ENCODE peak calls at places on chromosomes 1 and 21, in five cellular contexts. J is neuronal stem cell, C is H1, A is mesenchymal stem cell, N is trophoblast cell. Q is an unnamed sample.

GRCh38 chr1:3070654-3071506 is 1.9 kb downstream of the PRDM16 start:
- DNase-seq in J (no peak), C (no peak), A (no peak), N (no peak), Q (peak; percentile 51)

GRCh38 chr1:234743866-234744581 is 134.0 kb upstream of the IRF2BP2 start:
- DNase-seq in J (peak; percentile 86), C (no peak), A (no peak), N (no peak), Q (no peak)

GRCh38 chr1:234608720-234609527 is 1.1 kb downstream of the IRF2BP2 start:
- DNase-seq in J (peak; percentile 43), C (no peak), A (peak; percentile 63), N (peak; percentile 65), Q (no peak)

GRCh38 chr1:924619-925323 is 1.0 kb downstream of the SAMD11 start:
- DNase-seq in J (no peak), C (no peak), A (peak; percentile 48), N (no peak), Q (peak; percentile 62)

GRCh38 chr1:84020151-84020550 is 21.2 kb upstream of the TTLL7 start:
- DNase-seq in J (no peak), C (no peak), A (no peak), N (no peak), Q (no peak)

GRCh38 chr1:39489567-39490239 is 1.7 kb upstream of the BMP8A start:
- DNase-seq in J (no peak), C (no peak), A (no peak), N (no peak), Q (no peak)

GRCh38 chr1:109632671-109633346 is 13.2 kb downstream of the AMPD2 start:
- DNase-seq in J (peak; percentile 54), C (no peak), A (no peak), N (no peak), Q (peak; percentile 26)

GRCh38 chr21:21232320-21232719 is 234.1 kb downstream of the NCAM2 start:
- DNase-seq in J (peak; percentile 32), C (no peak), A (peak; percentile 45), N (no peak), Q (no peak)

GRCh38 chr1:214466759-214467585 is 84.4 kb downstream of the PTPN14 start:
- DNase-seq in J (no peak), C (no peak), A (no peak), N (peak; percentile 53), Q (no peak)

GRCh38 chr1:111619635-111620411 is at the start of gene RAP1A:
- DNase-seq in J (peak; percentile 91), C (peak; percentile 77), A (peak; percentile 91), N (peak; percentile 87), Q (peak; percentile 96)

GRCh38 chr1:4653328-4653660 is 1.1 kb upstream of the AJAP1 start:
- DNase-seq in J (no peak), C (no peak), A (no peak), N (no peak), Q (peak; percentile 66)

GRCh38 chr1:56715161-56715560 is 70.0 kb downstream of the PRKAA2 start:
- DNase-seq in J (no peak), C (no peak), A (peak; percentile 7), N (no peak), Q (no peak)

GRCh38 chr1:94606471-94606870 is 64.9 kb upstream of the F3 start:
- DNase-seq in J (no peak), C (no peak), A (no peak), N (no peak), Q (no peak)

GRCh38 chr1:52558941-52559340 is 6.0 kb upstream of the TUT4 start:
- DNase-seq in J (no peak), C (no peak), A (no peak), N (no peak), Q (no peak)

GRCh38 chr21:31184462-31184861 is 146.2 kb upstream of the KRTAP19-8 start:
- DNase-seq in J (no peak), C (no peak), A (no peak), N (no peak), Q (no peak)

GRCh38 chr1:230691615-230692014 is 22.3 kb downstream of the AGT start:
- DNase-seq in J (no peak), C (no peak), A (no peak), N (no peak), Q (no peak)

GRCh38 chr1:229689273-229689672 is 63.2 kb downstream of the URB2 start:
- DNase-seq in J (no peak), C (no peak), A (no peak), N (no peak), Q (no peak)

GRCh38 chr21:45327458-45328197 is 39.9 kb upstream of the POFUT2 start:
- DNase-seq in J (no peak), C (no peak), A (no peak), N (no peak), Q (no peak)
- H2BK12ac ChIP-seq in J (peak overlapping the region; percentile 91), C (no peak overlapping the region), A (no peak overlapping the region), N (peak overlapping the region; percentile 40), Q (no peak overlapping the region)

DNA sequence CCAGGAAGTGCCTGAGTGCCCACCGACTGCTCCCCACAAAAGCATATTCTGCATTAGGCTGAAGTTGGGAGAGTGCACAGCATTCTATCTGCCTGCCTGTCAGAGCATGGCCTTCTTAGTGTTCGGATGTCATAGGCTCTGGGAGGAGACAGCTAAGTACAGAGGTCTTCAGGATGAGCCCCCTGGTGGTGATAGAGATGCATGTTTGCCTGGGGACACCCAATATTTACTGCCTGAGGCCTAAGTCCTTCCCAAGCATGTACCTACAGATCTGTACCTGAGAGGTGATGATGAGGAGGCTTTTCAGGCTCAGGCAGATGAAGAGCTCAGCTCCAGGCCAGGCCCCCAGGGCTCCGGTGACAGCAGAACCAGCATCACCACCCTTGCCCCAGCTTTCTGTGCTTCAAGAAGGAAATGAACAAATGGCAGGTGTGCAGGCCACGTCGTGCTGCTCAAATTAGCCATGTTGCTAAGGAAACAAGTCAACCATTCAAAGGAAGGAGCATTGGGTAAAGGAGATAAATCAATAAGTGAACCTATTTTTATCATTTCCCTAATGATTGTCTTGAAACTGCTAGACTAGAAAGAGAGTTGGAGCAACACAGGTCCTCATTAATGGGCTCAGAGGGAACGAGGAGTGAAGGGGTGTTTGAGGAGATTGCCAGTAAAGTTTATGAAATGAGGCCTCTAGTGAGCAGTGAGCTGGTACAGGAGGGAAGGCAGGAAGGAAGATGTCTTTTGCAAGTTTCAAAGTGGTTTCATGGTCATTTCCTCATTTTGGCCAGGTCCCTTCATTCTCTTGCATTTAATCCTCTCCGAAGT is 21.2 kb downstream of the CACNA1E start:
- DNase-seq in J (no peak), C (peak; percentile 21), A (no peak), N (no peak), Q (peak; percentile 73)
- H2BK12ac ChIP-seq in J (no peak overlapping the region), C (no peak overlapping the region), A (no peak overlapping the region), N (no peak overlapping the region), Q (no peak overlapping the region)

GRCh38 chr21:34802180-34802899 is 133.5 kb downstream of the CLIC6 start:
- DNase-seq in J (no peak), C (no peak), A (no peak), N (peak; percentile 56), Q (no peak)
- H2BK12ac ChIP-seq in J (no peak overlapping the region), C (no peak overlapping the region), A (no peak overlapping the region), N (no peak overlapping the region), Q (no peak overlapping the region)

GRCh38 chr1:76090284-76091180 is 16.0 kb downstream of the ST6GALNAC3 start:
- DNase-seq in J (no peak), C (no peak), A (no peak), N (no peak), Q (no peak)
- H2BK12ac ChIP-seq in J (no peak overlapping the region), C (no peak overlapping the region), A (no peak overlapping the region), N (no peak overlapping the region), Q (no peak overlapping the region)

GRCh38 chr1:246690100-246690499 is 34.1 kb upstream of the SCCPDH start:
- DNase-seq in J (no peak), C (no peak), A (no peak), N (no peak), Q (no peak)
- H2BK12ac ChIP-seq in J (no peak overlapping the region), C (no peak overlapping the region), A (no peak overlapping the region), N (no peak overlapping the region), Q (no peak overlapping the region)

Q was measured in H9.